ENCODE peak calls at places on chromosomes 6 and 20, in ten cellular contexts. One of them, this sample, is unnamed.

GRCh38 chr6:132650413-132650812 is 8.6 kb downstream of the TAAR1 start:
- DNase-seq in bronchial epithelial cell: peak
- DNase-seq in mucosa of descending colon: no peak
- DNase-seq in AG04450: no peak
- DNase-seq in CD8-positive, alpha-beta T cell: no peak
- DNase-seq in cardiac muscle cell: no peak
- DNase-seq in fibroblast of villous mesenchyme: peak
- DNase-seq in tibial artery: no peak
- DNase-seq in GM23338: no peak
- DNase-seq in MM.1S: no peak
- DNase-seq in this sample: no peak

GRCh38 chr6:119346914-119347313 is 2.6 kb downstream of the MAN1A1 start:
- DNase-seq in bronchial epithelial cell: no peak
- DNase-seq in mucosa of descending colon: no peak
- DNase-seq in AG04450: no peak
- DNase-seq in CD8-positive, alpha-beta T cell: no peak
- DNase-seq in cardiac muscle cell: no peak
- DNase-seq in fibroblast of villous mesenchyme: peak
- DNase-seq in tibial artery: no peak
- DNase-seq in GM23338: no peak
- DNase-seq in MM.1S: no peak
- DNase-seq in this sample: peak

GRCh38 chr20:50341880-50342637 is 151.4 kb downstream of the CEBPB start:
- DNase-seq in bronchial epithelial cell: no peak
- DNase-seq in mucosa of descending colon: no peak
- DNase-seq in AG04450: no peak
- DNase-seq in CD8-positive, alpha-beta T cell: no peak
- DNase-seq in cardiac muscle cell: no peak
- DNase-seq in fibroblast of villous mesenchyme: no peak
- DNase-seq in tibial artery: no peak
- DNase-seq in GM23338: no peak
- DNase-seq in MM.1S: no peak
- DNase-seq in this sample: no peak

GRCh38 chr6:125792172-125792571 is 1.4 kb downstream of the NCOA7 start:
- DNase-seq in bronchial epithelial cell: peak
- DNase-seq in mucosa of descending colon: no peak
- DNase-seq in AG04450: no peak
- DNase-seq in CD8-positive, alpha-beta T cell: no peak
- DNase-seq in cardiac muscle cell: no peak
- DNase-seq in fibroblast of villous mesenchyme: no peak
- DNase-seq in tibial artery: no peak
- DNase-seq in GM23338: no peak
- DNase-seq in MM.1S: no peak
- DNase-seq in this sample: no peak

GRCh38 chr6:24529985-24530384 is 35.2 kb downstream of the ALDH5A1 start:
- DNase-seq in bronchial epithelial cell: no peak
- DNase-seq in mucosa of descending colon: no peak
- DNase-seq in AG04450: no peak
- DNase-seq in CD8-positive, alpha-beta T cell: no peak
- DNase-seq in cardiac muscle cell: no peak
- DNase-seq in fibroblast of villous mesenchyme: no peak
- DNase-seq in tibial artery: no peak
- DNase-seq in GM23338: no peak
- DNase-seq in MM.1S: no peak
- DNase-seq in this sample: no peak

GRCh38 chr20:62886709-62887058 is 25.1 kb upstream of the TCFL5 start:
- DNase-seq in bronchial epithelial cell: no peak
- DNase-seq in mucosa of descending colon: no peak
- DNase-seq in AG04450: no peak
- DNase-seq in CD8-positive, alpha-beta T cell: no peak
- DNase-seq in cardiac muscle cell: no peak
- DNase-seq in fibroblast of villous mesenchyme: no peak
- DNase-seq in tibial artery: no peak
- DNase-seq in GM23338: no peak
- DNase-seq in MM.1S: no peak
- DNase-seq in this sample: no peak

GRCh38 chr6:53659458-53659857 is 6.1 kb downstream of the KLHL31 start:
- DNase-seq in bronchial epithelial cell: peak
- DNase-seq in mucosa of descending colon: no peak
- DNase-seq in AG04450: no peak
- DNase-seq in CD8-positive, alpha-beta T cell: no peak
- DNase-seq in cardiac muscle cell: no peak
- DNase-seq in fibroblast of villous mesenchyme: no peak
- DNase-seq in tibial artery: no peak
- DNase-seq in GM23338: no peak
- DNase-seq in MM.1S: no peak
- DNase-seq in this sample: no peak

GRCh38 chr6:77249560-77249959 is 213.7 kb downstream of the HTR1B start:
- DNase-seq in bronchial epithelial cell: no peak
- DNase-seq in mucosa of descending colon: no peak
- DNase-seq in AG04450: no peak
- DNase-seq in CD8-positive, alpha-beta T cell: no peak
- DNase-seq in cardiac muscle cell: no peak
- DNase-seq in fibroblast of villous mesenchyme: no peak
- DNase-seq in tibial artery: no peak
- DNase-seq in GM23338: no peak
- DNase-seq in MM.1S: no peak
- DNase-seq in this sample: no peak

GRCh38 chr6:35170166-35170565 is 29.0 kb upstream of the TCP11 start:
- DNase-seq in bronchial epithelial cell: no peak
- DNase-seq in mucosa of descending colon: no peak
- DNase-seq in AG04450: no peak
- DNase-seq in CD8-positive, alpha-beta T cell: no peak
- DNase-seq in cardiac muscle cell: no peak
- DNase-seq in fibroblast of villous mesenchyme: no peak
- DNase-seq in tibial artery: no peak
- DNase-seq in GM23338: no peak
- DNase-seq in MM.1S: no peak
- DNase-seq in this sample: no peak

GRCh38 chr6:74504941-74505340 is 700.9 kb downstream of the COL12A1 start:
- DNase-seq in bronchial epithelial cell: no peak
- DNase-seq in mucosa of descending colon: no peak
- DNase-seq in AG04450: no peak
- DNase-seq in CD8-positive, alpha-beta T cell: no peak
- DNase-seq in cardiac muscle cell: no peak
- DNase-seq in fibroblast of villous mesenchyme: no peak
- DNase-seq in tibial artery: no peak
- DNase-seq in GM23338: no peak
- DNase-seq in MM.1S: no peak
- DNase-seq in this sample: no peak

GRCh38 chr20:47551240-47551639 is 49.6 kb downstream of the NCOA3 start:
- DNase-seq in bronchial epithelial cell: no peak
- DNase-seq in mucosa of descending colon: no peak
- DNase-seq in AG04450: no peak
- DNase-seq in CD8-positive, alpha-beta T cell: no peak
- DNase-seq in cardiac muscle cell: no peak
- DNase-seq in fibroblast of villous mesenchyme: no peak
- DNase-seq in tibial artery: no peak
- DNase-seq in GM23338: no peak
- DNase-seq in MM.1S: no peak
- DNase-seq in this sample: no peak
- H3K4me3 ChIP-seq in bronchial epithelial cell: no peak
- H3K4me3 ChIP-seq in mucosa of descending colon: no peak
- H3K4me3 ChIP-seq in AG04450: no peak
- H3K4me3 ChIP-seq in CD8-positive, alpha-beta T cell: no peak
- H3K4me3 ChIP-seq in cardiac muscle cell: no peak
- H3K4me3 ChIP-seq in fibroblast of villous mesenchyme: no peak
- H3K4me3 ChIP-seq in tibial artery: no peak
- H3K4me3 ChIP-seq in GM23338: no peak
- H3K4me3 ChIP-seq in MM.1S: no peak
- H3K4me3 ChIP-seq in this sample: no peak

DNA sequence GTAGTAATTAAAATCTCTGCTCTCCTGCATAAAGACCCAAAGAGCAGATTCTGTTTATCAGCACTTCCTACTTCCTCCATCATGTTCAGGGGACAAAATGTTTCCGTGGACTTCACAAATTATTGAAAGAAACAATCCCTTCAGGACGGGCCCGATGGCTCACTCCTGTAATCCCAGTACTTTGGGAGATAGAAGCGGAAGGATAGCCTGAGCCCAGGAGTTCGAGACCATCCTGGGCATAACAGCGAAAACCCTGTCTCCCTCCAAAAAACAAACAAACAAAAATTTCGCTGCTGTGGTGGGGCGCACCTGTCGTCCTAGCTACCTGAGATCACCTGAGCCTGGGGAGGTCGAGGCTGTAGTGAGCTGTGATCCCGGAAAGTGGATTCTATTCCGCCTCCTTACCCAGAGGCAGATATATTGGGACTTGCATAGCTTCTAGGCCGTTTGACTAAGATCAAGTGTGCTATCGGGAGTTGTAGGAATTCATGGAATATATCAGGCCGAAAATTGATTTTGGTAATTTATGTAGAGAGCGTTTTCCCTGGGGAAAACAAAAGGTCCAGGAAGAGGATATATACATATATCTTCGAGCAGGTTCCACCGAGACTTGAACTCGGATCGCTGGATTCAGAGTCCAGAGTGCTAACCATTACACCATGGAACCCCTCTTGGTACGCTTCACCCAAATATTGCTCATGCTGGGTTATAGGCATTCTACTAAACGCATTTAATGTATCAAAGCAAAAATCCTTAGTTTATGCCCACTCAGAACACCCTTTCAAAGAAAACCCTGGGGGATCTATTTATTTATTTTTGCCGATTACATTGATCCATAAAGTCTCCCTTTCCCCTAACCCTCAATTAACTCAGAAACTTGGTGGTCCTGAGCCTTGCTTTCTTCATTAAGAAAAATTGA is 74.5 kb upstream of the ZNF184 start:
- DNase-seq in bronchial epithelial cell: peak
- DNase-seq in mucosa of descending colon: no peak
- DNase-seq in AG04450: peak
- DNase-seq in CD8-positive, alpha-beta T cell: no peak
- DNase-seq in cardiac muscle cell: peak
- DNase-seq in fibroblast of villous mesenchyme: peak
- DNase-seq in tibial artery: no peak
- DNase-seq in GM23338: peak
- DNase-seq in MM.1S: no peak
- DNase-seq in this sample: no peak
- H3K4me3 ChIP-seq in bronchial epithelial cell: peak
- H3K4me3 ChIP-seq in mucosa of descending colon: no peak
- H3K4me3 ChIP-seq in AG04450: peak
- H3K4me3 ChIP-seq in CD8-positive, alpha-beta T cell: no peak
- H3K4me3 ChIP-seq in cardiac muscle cell: peak
- H3K4me3 ChIP-seq in fibroblast of villous mesenchyme: peak
- H3K4me3 ChIP-seq in tibial artery: no peak
- H3K4me3 ChIP-seq in GM23338: peak
- H3K4me3 ChIP-seq in MM.1S: no peak
- H3K4me3 ChIP-seq in this sample: no peak

DNA sequence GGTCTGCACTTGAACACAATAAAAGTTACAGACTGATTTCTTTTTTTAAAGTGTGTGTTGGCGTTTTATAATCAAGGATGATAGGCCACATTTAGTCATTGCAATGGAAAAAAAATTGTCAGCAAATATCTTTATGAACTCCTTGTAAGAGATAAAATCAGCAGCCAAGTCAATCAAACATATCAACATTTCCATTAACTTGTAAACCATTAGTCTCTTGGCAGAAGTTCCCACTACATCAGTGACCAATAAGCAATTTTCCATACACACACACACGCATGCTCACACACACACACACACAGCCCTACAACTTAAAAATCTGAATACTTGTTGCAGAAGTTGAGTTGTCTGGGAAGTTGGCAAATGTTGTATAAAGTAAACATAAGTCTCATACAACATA is 315.9 kb upstream of the KCNQ5 start:
- DNase-seq in bronchial epithelial cell: no peak
- DNase-seq in mucosa of descending colon: no peak
- DNase-seq in AG04450: no peak
- DNase-seq in CD8-positive, alpha-beta T cell: no peak
- DNase-seq in cardiac muscle cell: no peak
- DNase-seq in fibroblast of villous mesenchyme: no peak
- DNase-seq in tibial artery: no peak
- DNase-seq in GM23338: no peak
- DNase-seq in MM.1S: no peak
- DNase-seq in this sample: no peak
- H3K4me3 ChIP-seq in bronchial epithelial cell: no peak
- H3K4me3 ChIP-seq in mucosa of descending colon: no peak
- H3K4me3 ChIP-seq in AG04450: no peak
- H3K4me3 ChIP-seq in CD8-positive, alpha-beta T cell: no peak
- H3K4me3 ChIP-seq in cardiac muscle cell: no peak
- H3K4me3 ChIP-seq in fibroblast of villous mesenchyme: no peak
- H3K4me3 ChIP-seq in tibial artery: no peak
- H3K4me3 ChIP-seq in GM23338: no peak
- H3K4me3 ChIP-seq in MM.1S: no peak
- H3K4me3 ChIP-seq in this sample: no peak

GRCh38 chr6:106102967-106103727 is 17.0 kb downstream of the PRDM1 start:
- DNase-seq in bronchial epithelial cell: no peak
- DNase-seq in mucosa of descending colon: no peak
- DNase-seq in AG04450: no peak
- DNase-seq in CD8-positive, alpha-beta T cell: no peak
- DNase-seq in cardiac muscle cell: peak
- DNase-seq in fibroblast of villous mesenchyme: no peak
- DNase-seq in tibial artery: no peak
- DNase-seq in GM23338: no peak
- DNase-seq in MM.1S: peak
- DNase-seq in this sample: peak
- H3K4me3 ChIP-seq in bronchial epithelial cell: peak
- H3K4me3 ChIP-seq in mucosa of descending colon: no peak
- H3K4me3 ChIP-seq in AG04450: peak
- H3K4me3 ChIP-seq in CD8-positive, alpha-beta T cell: peak
- H3K4me3 ChIP-seq in cardiac muscle cell: no peak
- H3K4me3 ChIP-seq in fibroblast of villous mesenchyme: peak
- H3K4me3 ChIP-seq in tibial artery: no peak
- H3K4me3 ChIP-seq in GM23338: no peak
- H3K4me3 ChIP-seq in MM.1S: peak
- H3K4me3 ChIP-seq in this sample: peak

GRCh38 chr20:37347347-37347823 is 1.4 kb downstream of the SRC start:
- DNase-seq in bronchial epithelial cell: no peak
- DNase-seq in mucosa of descending colon: no peak
- DNase-seq in AG04450: no peak
- DNase-seq in CD8-positive, alpha-beta T cell: no peak
- DNase-seq in cardiac muscle cell: no peak
- DNase-seq in fibroblast of villous mesenchyme: no peak
- DNase-seq in tibial artery: no peak
- DNase-seq in GM23338: no peak
- DNase-seq in MM.1S: no peak
- DNase-seq in this sample: no peak
- H3K4me3 ChIP-seq in bronchial epithelial cell: no peak
- H3K4me3 ChIP-seq in mucosa of descending colon: no peak
- H3K4me3 ChIP-seq in AG04450: peak
- H3K4me3 ChIP-seq in CD8-positive, alpha-beta T cell: no peak
- H3K4me3 ChIP-seq in cardiac muscle cell: no peak
- H3K4me3 ChIP-seq in fibroblast of villous mesenchyme: peak
- H3K4me3 ChIP-seq in tibial artery: peak
- H3K4me3 ChIP-seq in GM23338: peak
- H3K4me3 ChIP-seq in MM.1S: no peak
- H3K4me3 ChIP-seq in this sample: peak

GRCh38 chr20:31606928-31607639 is 2.0 kb downstream of the ID1 start:
- DNase-seq in bronchial epithelial cell: peak
- DNase-seq in mucosa of descending colon: peak
- DNase-seq in AG04450: no peak
- DNase-seq in CD8-positive, alpha-beta T cell: no peak
- DNase-seq in cardiac muscle cell: peak
- DNase-seq in fibroblast of villous mesenchyme: peak
- DNase-seq in tibial artery: no peak
- DNase-seq in GM23338: peak
- DNase-seq in MM.1S: no peak
- DNase-seq in this sample: peak
- H3K4me3 ChIP-seq in bronchial epithelial cell: peak
- H3K4me3 ChIP-seq in mucosa of descending colon: peak
- H3K4me3 ChIP-seq in AG04450: peak
- H3K4me3 ChIP-seq in CD8-positive, alpha-beta T cell: no peak
- H3K4me3 ChIP-seq in cardiac muscle cell: peak
- H3K4me3 ChIP-seq in fibroblast of villous mesenchyme: peak
- H3K4me3 ChIP-seq in tibial artery: peak
- H3K4me3 ChIP-seq in GM23338: peak
- H3K4me3 ChIP-seq in MM.1S: no peak
- H3K4me3 ChIP-seq in this sample: peak